ENCODE peak calls at places on chromosome 11, in seven cellular contexts. X, B, W, R, H, N and G are unnamed samples.

GRCh38 chr11:123430736-123431356 is 777 bp downstream of the GRAMD1B start:
- DNase-seq in X (no peak), B (peak; percentile 40), W (no peak), R (peak; percentile 56), H (no peak), N (peak; percentile 62), G (peak; percentile 60)

GRCh38 chr11:70887428-70887827 is 364.9 kb downstream of the SHANK2 start:
- DNase-seq in X (no peak), B (no peak), W (no peak), R (no peak), H (no peak), N (no peak), G (no peak)

GRCh38 chr11:118614511-118614910 is 7.1 kb downstream of the PHLDB1 start:
- DNase-seq in X (no peak), B (no peak), W (no peak), R (no peak), H (no peak), N (peak; percentile 16), G (no peak)

GRCh38 chr11:120254788-120255518 is 15.0 kb downstream of the POU2F3 start:
- DNase-seq in X (no peak), B (no peak), W (no peak), R (no peak), H (no peak), N (no peak), G (peak; percentile 30)

GRCh38 chr11:128745296-128746183 is 51.7 kb downstream of the FLI1 start:
- DNase-seq in X (no peak), B (no peak), W (no peak), R (no peak), H (no peak), N (peak; percentile 39), G (peak; percentile 27)

GRCh38 chr11:45097721-45098493 is 48.5 kb upstream of the PRDM11 start:
- DNase-seq in X (peak; percentile 67), B (no peak), W (no peak), R (peak; percentile 56), H (peak; percentile 27), N (peak; percentile 61), G (peak; percentile 96)

GRCh38 chr11:28463826-28464225 is 355.6 kb downstream of the METTL15 start:
- DNase-seq in X (no peak), B (no peak), W (no peak), R (no peak), H (peak; percentile 13), N (no peak), G (no peak)

GRCh38 chr11:10328314-10329090 is 23.6 kb downstream of the ADM start:
- DNase-seq in X (no peak), B (no peak), W (no peak), R (no peak), H (no peak), N (no peak), G (no peak)

GRCh38 chr11:8905528-8906165 is 5.3 kb upstream of the AKIP1 start:
- DNase-seq in X (no peak), B (no peak), W (no peak), R (no peak), H (peak; percentile 38), N (no peak), G (no peak)

GRCh38 chr11:12914401-12914912 is 94.7 kb upstream of the RASSF10 start:
- DNase-seq in X (no peak), B (peak; percentile 26), W (no peak), R (no peak), H (peak; percentile 22), N (peak; percentile 27), G (peak; percentile 75)

GRCh38 chr11:12079726-12080556 is 30.4 kb upstream of the MICAL2 start:
- DNase-seq in X (no peak), B (peak; percentile 34), W (peak; percentile 96), R (no peak), H (peak; percentile 96), N (peak; percentile 78), G (no peak)

GRCh38 chr11:13446444-13446843 is 16.6 kb downstream of the BTBD10 start:
- DNase-seq in X (no peak), B (no peak), W (no peak), R (no peak), H (no peak), N (no peak), G (no peak)

GRCh38 chr11:32173435-32173834 is 82.6 kb downstream of the RCN1 start:
- DNase-seq in X (peak; percentile 27), B (no peak), W (no peak), R (peak; percentile 34), H (peak; percentile 52), N (peak; percentile 23), G (peak; percentile 67)

GRCh38 chr11:114762437-114762836 is 84.1 kb downstream of the NXPE2 start:
- DNase-seq in X (no peak), B (peak; percentile 44), W (no peak), R (peak; percentile 45), H (peak; percentile 28), N (peak; percentile 50), G (peak; percentile 68)

GRCh38 chr11:35515224-35515623 is 10.2 kb downstream of the PAMR1 start:
- DNase-seq in X (no peak), B (no peak), W (no peak), R (no peak), H (no peak), N (no peak), G (no peak)

DNA sequence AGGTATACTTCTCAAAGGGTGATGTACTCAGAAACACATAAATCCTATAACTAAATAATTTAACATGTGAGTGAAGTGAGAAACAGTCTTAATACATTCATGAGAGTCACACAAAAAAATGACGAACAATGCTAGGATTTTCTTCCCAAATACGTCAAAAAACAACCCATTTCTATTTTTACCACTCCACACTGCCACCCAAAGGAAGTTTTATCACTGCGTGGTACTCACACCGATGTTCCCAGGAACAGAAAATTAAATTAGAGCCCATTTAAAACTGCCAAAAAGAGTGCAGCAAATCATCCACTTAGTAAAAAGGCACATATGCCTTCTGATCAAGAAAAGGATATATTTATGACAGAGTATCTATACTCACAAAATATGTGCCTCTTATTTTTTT is 710.9 kb upstream of the FAT3 start:
- DNase-seq in X (no peak), B (no peak), W (no peak), R (no peak), H (no peak), N (no peak), G (no peak)
- TF ChIP-seq CTCF in X (no peak), B (no peak), W (peak; percentile 53), R (no peak), H (peak; percentile 43), N (no peak), G (peak; percentile 30)

DNA sequence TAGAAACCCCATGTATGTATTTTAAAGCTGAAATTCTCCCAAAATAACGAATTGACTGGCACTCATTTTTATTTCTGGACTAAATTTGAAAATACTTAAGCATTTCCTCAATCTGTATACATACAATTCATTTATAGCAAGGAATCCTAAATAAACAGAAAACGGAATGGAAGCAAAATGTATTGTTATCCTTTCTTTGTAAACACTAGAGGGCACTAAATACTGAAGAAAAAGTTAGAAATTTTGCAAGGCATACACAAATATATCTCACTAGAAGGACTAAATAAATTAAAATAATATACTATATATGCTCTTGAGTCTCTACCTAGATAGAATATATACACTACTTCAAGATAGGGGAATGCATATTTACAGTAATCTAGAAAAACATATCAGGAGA is 23.1 kb upstream of the ANO5 start:
- DNase-seq in X (peak; percentile 25), B (no peak), W (no peak), R (no peak), H (no peak), N (no peak), G (no peak)
- TF ChIP-seq CTCF in X (peak; percentile 44), B (no peak), W (no peak), R (no peak), H (no peak), N (peak; percentile 32), G (peak; percentile 50)

GRCh38 chr11:72787262-72788104 is 6.4 kb downstream of the STARD10 start:
- DNase-seq in X (no peak), B (no peak), W (no peak), R (no peak), H (no peak), N (no peak), G (no peak)
- TF ChIP-seq CTCF in X (peak; percentile 4), B (peak; percentile 15), W (no peak), R (no peak), H (peak; percentile 3), N (no peak), G (no peak)

DNA sequence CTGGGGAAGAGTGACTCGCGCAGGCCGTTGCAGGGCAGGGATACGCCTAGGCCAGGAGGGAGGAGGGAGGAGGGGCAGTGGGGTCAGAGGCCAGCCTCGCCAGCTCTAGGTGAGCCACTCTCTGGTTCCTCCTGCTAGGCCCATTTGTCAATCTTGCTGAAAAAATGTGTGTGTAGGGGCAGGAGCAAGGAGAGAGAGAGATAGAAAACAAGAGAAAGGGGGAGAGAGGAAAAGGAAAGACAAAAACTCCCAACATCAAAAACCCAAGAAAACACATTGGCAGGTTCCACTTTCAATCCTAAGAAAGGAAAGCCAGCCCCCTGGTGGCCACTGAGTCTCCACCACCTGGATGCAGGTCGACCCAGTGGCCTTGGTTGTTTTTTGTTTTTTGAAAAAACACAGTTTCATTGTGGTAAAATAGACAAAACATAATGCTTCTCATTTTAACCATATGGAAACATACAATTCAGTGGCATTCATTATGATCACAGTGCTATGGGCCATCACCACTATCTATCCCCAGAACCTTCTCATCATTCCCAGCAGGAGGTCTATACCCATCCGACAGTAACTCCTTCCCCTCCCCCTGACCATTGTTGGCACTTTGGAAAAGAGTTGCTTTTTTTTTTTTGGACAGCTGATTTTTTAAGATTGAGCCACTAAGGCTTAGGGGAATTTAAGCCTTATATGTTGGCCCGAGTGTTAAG is 10.9 kb downstream of the OMP start:
- DNase-seq in X (peak; percentile 33), B (no peak), W (no peak), R (no peak), H (peak; percentile 33), N (no peak), G (peak; percentile 56)
- TF ChIP-seq CTCF in X (peak; percentile 70), B (peak; percentile 48), W (peak; percentile 82), R (no peak), H (peak; percentile 85), N (peak; percentile 47), G (peak; percentile 58)